ENCODE peak calls at places on chromosomes 1 and 21, in seven cellular contexts. O is EL, L is hypothalamus, D is HS-5, I is COR-L47, Z is BJ, V is NCI-H146. K is an unnamed sample.

GRCh38 chr21:42414928-42415769 is 11.4 kb downstream of the UBASH3A start:
- DNase-seq in O (peak; percentile 72), L (no peak), D (no peak), I (no peak), Z (no peak), V (no peak), K (peak; percentile 27)

GRCh38 chr1:44609412-44609767 is 64.9 kb downstream of the TMEM53 start:
- DNase-seq in O (peak; percentile 70), L (no peak), D (no peak), I (peak; percentile 15), Z (no peak), V (peak; percentile 45), K (no peak)

GRCh38 chr1:158019177-158019868 is 25.9 kb downstream of the KIRREL1 start:
- DNase-seq in O (peak; percentile 97), L (no peak), D (peak; percentile 89), I (no peak), Z (peak; percentile 86), V (no peak), K (peak; percentile 94)

GRCh38 chr21:41481191-41481590 is 26.8 kb downstream of the TMPRSS2 start:
- DNase-seq in O (peak; percentile 72), L (no peak), D (peak; percentile 41), I (no peak), Z (no peak), V (no peak), K (no peak)

GRCh38 chr21:27292851-27293638 is 326.2 kb upstream of the ADAMTS5 start:
- DNase-seq in O (no peak), L (no peak), D (no peak), I (no peak), Z (no peak), V (no peak), K (no peak)

GRCh38 chr1:218705911-218706893 is 361.1 kb downstream of the TGFB2 start:
- DNase-seq in O (peak; percentile 98), L (no peak), D (peak; percentile 98), I (no peak), Z (peak; percentile 95), V (no peak), K (peak; percentile 95)

GRCh38 chr1:43766086-43766784 is 58.9 kb downstream of the ST3GAL3 start:
- DNase-seq in O (no peak), L (no peak), D (no peak), I (no peak), Z (no peak), V (no peak), K (no peak)

GRCh38 chr1:58773406-58773840 is 10.4 kb downstream of the JUN start:
- DNase-seq in O (peak; percentile 40), L (no peak), D (no peak), I (peak; percentile 69), Z (no peak), V (peak; percentile 74), K (no peak)

GRCh38 chr1:41936107-41936506 is 17.4 kb upstream of the HIVEP3 start:
- DNase-seq in O (peak; percentile 52), L (no peak), D (peak; percentile 49), I (peak; percentile 84), Z (no peak), V (peak; percentile 94), K (no peak)

K was measured in HFF-Myc.